ENCODE peak calls at places on chromosomes 6 and 20, in seven cellular contexts. H, S, T, G, P, A and K are unnamed samples.

GRCh38 chr20:59845472-59845871 is 88.0 kb downstream of the SYCP2 start:
- DNase-seq in H (no peak), S (no peak), T (no peak), G (no peak), P (no peak), A (no peak), K (no peak)

GRCh38 chr6:7129360-7129759 is 21.6 kb downstream of the RREB1 start:
- DNase-seq in H (no peak), S (no peak), T (no peak), G (no peak), P (no peak), A (no peak), K (peak; percentile 39)

GRCh38 chr20:46399401-46399800 is 7.0 kb downstream of the ELMO2 start:
- DNase-seq in H (no peak), S (no peak), T (no peak), G (no peak), P (no peak), A (no peak), K (no peak)

GRCh38 chr6:26097268-26097875 is 10.1 kb downstream of the HFE start:
- DNase-seq in H (peak; percentile 80), S (peak; percentile 64), T (peak; percentile 69), G (peak; percentile 72), P (peak; percentile 70), A (peak; percentile 55), K (no peak)

GRCh38 chr6:19849736-19850135 is 12.6 kb downstream of the ID4 start:
- DNase-seq in H (no peak), S (no peak), T (no peak), G (no peak), P (no peak), A (no peak), K (no peak)

GRCh38 chr6:155079985-155080452 is 84.9 kb downstream of the TIAM2 start:
- DNase-seq in H (no peak), S (no peak), T (no peak), G (no peak), P (no peak), A (no peak), K (no peak)

GRCh38 chr20:50286609-50287008 is 96.0 kb downstream of the CEBPB start:
- DNase-seq in H (peak; percentile 85), S (peak; percentile 52), T (peak; percentile 88), G (no peak), P (peak; percentile 94), A (no peak), K (peak; percentile 71)

GRCh38 chr20:51062065-51062464 is 39.2 kb upstream of the KCNG1 start:
- DNase-seq in H (no peak), S (no peak), T (peak; percentile 3), G (no peak), P (no peak), A (no peak), K (no peak)

GRCh38 chr6:134911532-134911931 is 38.4 kb downstream of the ALDH8A1 start:
- DNase-seq in H (no peak), S (no peak), T (peak; percentile 88), G (no peak), P (no peak), A (no peak), K (no peak)

GRCh38 chr20:15618912-15619311 is 954.3 kb downstream of the KIF16B start:
- DNase-seq in H (no peak), S (no peak), T (no peak), G (no peak), P (no peak), A (no peak), K (no peak)

GRCh38 chr6:160022793-160023192 is 53.9 kb downstream of the IGF2R start:
- DNase-seq in H (no peak), S (no peak), T (no peak), G (no peak), P (no peak), A (no peak), K (no peak)

GRCh38 chr6:151179321-151179720 is 60.4 kb upstream of the AKAP12 start:
- DNase-seq in H (peak; percentile 14), S (no peak), T (peak; percentile 80), G (no peak), P (no peak), A (no peak), K (no peak)

GRCh38 chr20:53897884-53898557 is 172.4 kb downstream of the BCAS1 start:
- DNase-seq in H (no peak), S (no peak), T (no peak), G (no peak), P (no peak), A (no peak), K (no peak)

GRCh38 chr6:90663106-90663505 is 76.2 kb upstream of the MAP3K7 start:
- DNase-seq in H (no peak), S (no peak), T (no peak), G (no peak), P (no peak), A (no peak), K (no peak)

GRCh38 chr6:155311076-155311475 is 3.2 kb downstream of the TFB1M start:
- DNase-seq in H (no peak), S (no peak), T (peak; percentile 18), G (no peak), P (no peak), A (no peak), K (no peak)

GRCh38 chr20:1894951-1895673 is at the start of gene SIRPA:
- DNase-seq in H (peak; percentile 57), S (no peak), T (peak; percentile 64), G (peak; percentile 44), P (peak; percentile 78), A (no peak), K (peak; percentile 80)

GRCh38 chr6:159434410-159434809 is 258.6 kb downstream of the SOD2 start:
- DNase-seq in H (no peak), S (no peak), T (no peak), G (no peak), P (no peak), A (no peak), K (no peak)

GRCh38 chr20:61349447-61350165 is 97.5 kb downstream of the CDH4 start:
- DNase-seq in H (no peak), S (no peak), T (no peak), G (no peak), P (no peak), A (no peak), K (no peak)

DNA sequence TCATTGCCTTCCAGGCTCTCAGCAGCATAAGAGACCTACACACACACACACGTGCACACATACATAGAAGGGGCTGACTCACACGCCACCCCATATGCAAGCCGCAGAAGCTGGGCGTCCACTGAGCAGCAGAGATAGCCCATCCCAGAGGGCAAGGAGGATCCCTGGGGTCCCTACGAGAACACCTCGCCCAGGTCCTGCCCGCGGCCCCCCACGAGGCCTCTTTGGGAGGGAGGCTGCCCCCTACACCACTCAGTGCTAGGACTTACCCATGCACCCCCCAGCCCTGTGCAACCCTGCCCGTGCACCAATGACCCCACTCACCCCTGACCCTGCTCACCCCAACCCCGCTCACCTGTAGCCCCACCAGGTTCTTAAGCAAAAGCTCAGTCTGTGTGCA is 20.6 kb upstream of the NTSR1 start:
- DNase-seq in H (no peak), S (no peak), T (no peak), G (no peak), P (no peak), A (no peak), K (no peak)
- H3K4me1 ChIP-seq in H (no peaks in the 10 kb centered on the region), S (no peaks in the 10 kb centered on the region), T (no peaks in the 10 kb centered on the region), G (peaks cover 6% of the 10 kb centered on the region), P (no peaks in the 10 kb centered on the region), A (peaks cover 6% of the 10 kb centered on the region), K (no peaks in the 10 kb centered on the region)

DNA sequence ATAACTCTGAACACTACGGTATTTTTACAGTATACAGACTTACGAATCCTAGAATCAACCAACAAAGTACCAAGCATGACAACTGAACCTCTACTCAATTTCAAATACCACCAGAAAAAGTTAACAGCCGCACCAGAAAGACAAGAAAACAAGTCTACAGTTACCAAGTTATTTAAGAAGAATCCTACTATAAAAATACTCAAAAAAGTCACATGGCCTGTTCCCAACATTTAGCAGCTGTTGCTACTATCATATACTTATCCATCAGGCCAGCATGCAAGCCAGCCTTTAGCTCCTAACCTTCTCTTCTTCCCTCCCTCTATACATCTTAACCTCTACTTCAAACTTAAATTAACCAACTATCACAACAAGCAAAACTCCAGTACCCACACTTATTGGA is 1.9 kb downstream of the SYNCRIP start:
- DNase-seq in H (no peak), S (no peak), T (peak; percentile 24), G (no peak), P (no peak), A (no peak), K (no peak)
- H3K4me3 ChIP-seq in H (no peak overlapping the region), S (peak overlapping the region; percentile 97), T (peak overlapping the region; percentile 95), G (peak overlapping the region; percentile 96), P (peak overlapping the region; percentile 85), A (peak overlapping the region; percentile 99), K (peak overlapping the region; percentile 76)

DNA sequence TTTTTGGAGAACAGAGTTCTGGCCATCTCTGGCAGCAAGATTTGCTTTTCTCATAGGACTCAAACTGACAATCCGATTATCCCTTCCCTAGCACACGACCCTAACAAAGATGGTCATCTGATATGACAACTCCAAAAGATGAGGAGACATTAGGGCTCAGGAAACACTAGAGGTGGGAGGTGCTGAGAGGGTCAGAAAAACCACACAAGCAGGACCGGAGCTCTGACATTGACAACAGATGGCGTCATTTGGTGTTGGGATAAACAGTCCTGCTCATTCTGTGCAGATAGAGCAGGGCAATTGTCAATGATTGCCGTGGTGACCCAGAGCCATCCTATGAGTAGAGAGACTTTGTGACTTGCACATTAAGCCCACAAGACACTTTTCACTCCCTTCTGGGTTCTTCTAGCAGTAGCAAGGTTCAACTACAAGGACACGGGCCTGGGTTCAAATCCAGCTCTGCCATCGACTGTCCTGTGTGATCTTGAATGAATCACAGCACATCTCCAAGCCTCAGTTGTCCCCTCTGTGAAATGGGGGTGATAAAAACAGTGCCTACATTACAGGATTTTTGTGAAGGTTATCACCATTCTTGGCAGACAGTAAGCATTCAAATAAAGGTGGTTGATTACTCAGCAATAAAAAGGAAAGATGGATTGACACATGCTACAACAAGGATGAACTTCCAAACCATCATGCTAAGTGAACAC is 6.4 kb upstream of the TGM2 start:
- DNase-seq in H (no peak), S (no peak), T (peak; percentile 59), G (no peak), P (no peak), A (no peak), K (no peak)
- H3K4me1 ChIP-seq in H (peaks cover 5% of the 10 kb centered on the region), S (no peaks in the 10 kb centered on the region), T (peaks cover 45% of the 10 kb centered on the region), G (no peaks in the 10 kb centered on the region), P (no peaks in the 10 kb centered on the region), A (peaks cover 17% of the 10 kb centered on the region), K (no peaks in the 10 kb centered on the region)

DNA sequence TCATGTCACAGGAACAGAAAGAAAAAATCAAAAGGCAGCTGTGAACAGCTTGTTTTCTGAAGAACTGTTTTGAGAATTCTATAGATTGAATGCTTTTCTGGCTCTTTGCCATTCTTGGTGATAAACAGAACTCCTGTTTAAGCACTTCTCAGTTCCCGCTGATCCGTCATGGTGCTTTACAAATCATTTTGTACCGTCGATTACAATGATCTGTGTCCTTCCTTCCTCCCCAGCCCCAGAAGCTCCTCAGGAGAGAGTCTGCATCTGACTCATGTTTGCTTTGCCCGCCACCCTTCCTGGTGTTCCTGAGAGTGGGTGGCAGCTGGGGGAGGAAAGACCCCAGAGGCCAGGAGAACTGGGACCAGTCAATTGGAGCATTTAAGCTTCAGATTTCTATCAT is 538.6 kb upstream of the MARCKS start:
- DNase-seq in H (no peak), S (no peak), T (peak; percentile 4), G (no peak), P (no peak), A (no peak), K (no peak)
- H3K4me3 ChIP-seq in H (no peak overlapping the region), S (no peak overlapping the region), T (no peak overlapping the region), G (no peak overlapping the region), P (no peak overlapping the region), A (no peak overlapping the region), K (no peak overlapping the region)

GRCh38 chr6:141734441-141734840 is 398.3 kb upstream of the GJE1 start:
- DNase-seq in H (no peak), S (no peak), T (no peak), G (no peak), P (no peak), A (no peak), K (no peak)
- H3K4me1 ChIP-seq in H (no peaks in the 10 kb centered on the region), S (no peaks in the 10 kb centered on the region), T (no peaks in the 10 kb centered on the region), G (no peaks in the 10 kb centered on the region), P (no peaks in the 10 kb centered on the region), A (no peaks in the 10 kb centered on the region), K (no peaks in the 10 kb centered on the region)